ENCODE peak calls at places on chromosomes 13 and 19, in ten cellular contexts. One of them, this sample, is unnamed.

GRCh38 chr13:52760078-52760477 is 20.5 kb upstream of the CNMD start:
- DNase-seq in A549: no peak
- DNase-seq in upper lobe of left lung: no peak
- DNase-seq in stomach: no peak
- DNase-seq in suprapubic skin: no peak
- DNase-seq in SK-N-SH: no peak
- DNase-seq in ovary: no peak
- DNase-seq in esophagus muscularis mucosa: no peak
- DNase-seq in GM12878: no peak
- DNase-seq in K562: no peak
- DNase-seq in this sample: no peak

GRCh38 chr13:90896022-90896421 is 451.5 kb upstream of the MIR17HG start:
- DNase-seq in A549: no peak
- DNase-seq in upper lobe of left lung: no peak
- DNase-seq in stomach: no peak
- DNase-seq in suprapubic skin: no peak
- DNase-seq in SK-N-SH: no peak
- DNase-seq in ovary: no peak
- DNase-seq in esophagus muscularis mucosa: no peak
- DNase-seq in GM12878: no peak
- DNase-seq in K562: no peak
- DNase-seq in this sample: no peak

GRCh38 chr13:30159446-30159839 is 147.9 kb downstream of the KATNAL1 start:
- DNase-seq in A549: no peak
- DNase-seq in upper lobe of left lung: no peak
- DNase-seq in stomach: no peak
- DNase-seq in suprapubic skin: no peak
- DNase-seq in SK-N-SH: no peak
- DNase-seq in ovary: no peak
- DNase-seq in esophagus muscularis mucosa: no peak
- DNase-seq in GM12878: no peak
- DNase-seq in K562: no peak
- DNase-seq in this sample: no peak

GRCh38 chr19:55053735-55054134 is 9.2 kb downstream of the RDH13 start:
- DNase-seq in A549: no peak
- DNase-seq in upper lobe of left lung: no peak
- DNase-seq in stomach: no peak
- DNase-seq in suprapubic skin: no peak
- DNase-seq in SK-N-SH: no peak
- DNase-seq in ovary: no peak
- DNase-seq in esophagus muscularis mucosa: no peak
- DNase-seq in GM12878: no peak
- DNase-seq in K562: no peak
- DNase-seq in this sample: no peak

GRCh38 chr13:68304287-68304893 is 1074.3 kb upstream of the PCDH9 start:
- DNase-seq in A549: peak; percentile 44
- DNase-seq in upper lobe of left lung: no peak
- DNase-seq in stomach: no peak
- DNase-seq in suprapubic skin: no peak
- DNase-seq in SK-N-SH: peak; percentile 36
- DNase-seq in ovary: no peak
- DNase-seq in esophagus muscularis mucosa: no peak
- DNase-seq in GM12878: no peak
- DNase-seq in K562: peak; percentile 4
- DNase-seq in this sample: no peak

GRCh38 chr13:97797553-97797952 is 155.9 kb upstream of the IPO5 start:
- DNase-seq in A549: no peak
- DNase-seq in upper lobe of left lung: no peak
- DNase-seq in stomach: no peak
- DNase-seq in suprapubic skin: no peak
- DNase-seq in SK-N-SH: no peak
- DNase-seq in ovary: no peak
- DNase-seq in esophagus muscularis mucosa: no peak
- DNase-seq in GM12878: no peak
- DNase-seq in K562: no peak
- DNase-seq in this sample: no peak

GRCh38 chr19:43534811-43535761 is 2.1 kb downstream of the ZNF575 start:
- DNase-seq in A549: peak; percentile 59
- DNase-seq in upper lobe of left lung: peak; percentile 32
- DNase-seq in stomach: peak; percentile 68
- DNase-seq in suprapubic skin: no peak
- DNase-seq in SK-N-SH: peak; percentile 60
- DNase-seq in ovary: peak; percentile 79
- DNase-seq in esophagus muscularis mucosa: no peak
- DNase-seq in GM12878: no peak
- DNase-seq in K562: no peak
- DNase-seq in this sample: peak; percentile 60

GRCh38 chr19:13881692-13882418 is 4.9 kb downstream of the NANOS3 start:
- DNase-seq in A549: no peak
- DNase-seq in upper lobe of left lung: peak; percentile 42
- DNase-seq in stomach: no peak
- DNase-seq in suprapubic skin: no peak
- DNase-seq in SK-N-SH: no peak
- DNase-seq in ovary: no peak
- DNase-seq in esophagus muscularis mucosa: no peak
- DNase-seq in GM12878: no peak
- DNase-seq in K562: no peak
- DNase-seq in this sample: no peak

GRCh38 chr13:114017028-114017630 is 43.3 kb upstream of the C13orf46 start:
- DNase-seq in A549: no peak
- DNase-seq in upper lobe of left lung: no peak
- DNase-seq in stomach: no peak
- DNase-seq in suprapubic skin: no peak
- DNase-seq in SK-N-SH: peak; percentile 59
- DNase-seq in ovary: no peak
- DNase-seq in esophagus muscularis mucosa: no peak
- DNase-seq in GM12878: no peak
- DNase-seq in K562: no peak
- DNase-seq in this sample: no peak

GRCh38 chr13:102141625-102142472 is 260.0 kb downstream of the FGF14 start:
- DNase-seq in A549: peak; percentile 4
- DNase-seq in upper lobe of left lung: no peak
- DNase-seq in stomach: no peak
- DNase-seq in suprapubic skin: no peak
- DNase-seq in SK-N-SH: no peak
- DNase-seq in ovary: no peak
- DNase-seq in esophagus muscularis mucosa: no peak
- DNase-seq in GM12878: no peak
- DNase-seq in K562: peak; percentile 10
- DNase-seq in this sample: no peak

GRCh38 chr19:1122021-1122971 is 18.5 kb downstream of the GPX4 start:
- DNase-seq in A549: no peak
- DNase-seq in upper lobe of left lung: no peak
- DNase-seq in stomach: no peak
- DNase-seq in suprapubic skin: no peak
- DNase-seq in SK-N-SH: no peak
- DNase-seq in ovary: peak; percentile 23
- DNase-seq in esophagus muscularis mucosa: no peak
- DNase-seq in GM12878: no peak
- DNase-seq in K562: no peak
- DNase-seq in this sample: no peak

DNA sequence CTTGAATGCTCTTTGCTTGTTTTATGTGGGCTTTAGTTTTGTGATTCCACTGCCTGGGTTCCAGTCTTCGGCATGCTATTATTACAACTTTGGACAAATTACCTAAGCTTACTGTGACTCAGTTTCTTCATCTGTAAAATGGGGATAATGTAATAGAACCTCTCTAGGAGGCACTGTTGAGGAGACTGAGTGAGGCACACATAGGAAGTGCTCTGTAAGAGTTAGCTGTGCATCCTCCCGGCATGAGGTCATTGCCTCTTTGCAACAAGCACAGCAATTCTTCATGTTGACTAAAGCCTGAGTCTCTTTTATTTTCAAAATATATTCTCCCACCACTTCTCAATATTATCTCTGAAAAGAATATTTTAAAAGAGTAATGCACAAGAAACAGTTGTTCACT is 227.4 kb downstream of the DLEU7 start:
- DNase-seq in A549: no peak
- DNase-seq in upper lobe of left lung: no peak
- DNase-seq in stomach: no peak
- DNase-seq in suprapubic skin: no peak
- DNase-seq in SK-N-SH: no peak
- DNase-seq in ovary: no peak
- DNase-seq in esophagus muscularis mucosa: no peak
- DNase-seq in GM12878: no peak
- DNase-seq in K562: no peak
- DNase-seq in this sample: no peak
- TF ChIP-seq CTCF in A549: no peak
- TF ChIP-seq CTCF in upper lobe of left lung: no peak
- TF ChIP-seq CTCF in stomach: no peak
- TF ChIP-seq CTCF in suprapubic skin: no peak
- TF ChIP-seq CTCF in SK-N-SH: peak; percentile 25
- TF ChIP-seq CTCF in ovary: no peak
- TF ChIP-seq CTCF in esophagus muscularis mucosa: no peak
- TF ChIP-seq CTCF in GM12878: no peak
- TF ChIP-seq CTCF in K562: no peak
- TF ChIP-seq CTCF in this sample: no peak

GRCh38 chr13:46341112-46341711 is 45.8 kb downstream of the RUBCNL start:
- DNase-seq in A549: no peak
- DNase-seq in upper lobe of left lung: no peak
- DNase-seq in stomach: no peak
- DNase-seq in suprapubic skin: no peak
- DNase-seq in SK-N-SH: no peak
- DNase-seq in ovary: no peak
- DNase-seq in esophagus muscularis mucosa: no peak
- DNase-seq in GM12878: peak; percentile 51
- DNase-seq in K562: no peak
- DNase-seq in this sample: no peak

GRCh38 chr13:46340631-46341111 is 46.4 kb downstream of the RUBCNL start:
- DNase-seq in A549: no peak
- DNase-seq in upper lobe of left lung: no peak
- DNase-seq in stomach: no peak
- DNase-seq in suprapubic skin: no peak
- DNase-seq in SK-N-SH: no peak
- DNase-seq in ovary: no peak
- DNase-seq in esophagus muscularis mucosa: no peak
- DNase-seq in GM12878: no peak
- DNase-seq in K562: no peak
- DNase-seq in this sample: no peak

GRCh38 chr13:46343279-46343949 is 43.6 kb downstream of the RUBCNL start:
- DNase-seq in A549: no peak
- DNase-seq in upper lobe of left lung: no peak
- DNase-seq in stomach: no peak
- DNase-seq in suprapubic skin: no peak
- DNase-seq in SK-N-SH: no peak
- DNase-seq in ovary: no peak
- DNase-seq in esophagus muscularis mucosa: no peak
- DNase-seq in GM12878: no peak
- DNase-seq in K562: no peak
- DNase-seq in this sample: no peak

GRCh38 chr13:46342538-46342937 is 44.5 kb downstream of the RUBCNL start:
- DNase-seq in A549: no peak
- DNase-seq in upper lobe of left lung: no peak
- DNase-seq in stomach: no peak
- DNase-seq in suprapubic skin: no peak
- DNase-seq in SK-N-SH: no peak
- DNase-seq in ovary: no peak
- DNase-seq in esophagus muscularis mucosa: no peak
- DNase-seq in GM12878: no peak
- DNase-seq in K562: no peak
- DNase-seq in this sample: no peak

DNA sequence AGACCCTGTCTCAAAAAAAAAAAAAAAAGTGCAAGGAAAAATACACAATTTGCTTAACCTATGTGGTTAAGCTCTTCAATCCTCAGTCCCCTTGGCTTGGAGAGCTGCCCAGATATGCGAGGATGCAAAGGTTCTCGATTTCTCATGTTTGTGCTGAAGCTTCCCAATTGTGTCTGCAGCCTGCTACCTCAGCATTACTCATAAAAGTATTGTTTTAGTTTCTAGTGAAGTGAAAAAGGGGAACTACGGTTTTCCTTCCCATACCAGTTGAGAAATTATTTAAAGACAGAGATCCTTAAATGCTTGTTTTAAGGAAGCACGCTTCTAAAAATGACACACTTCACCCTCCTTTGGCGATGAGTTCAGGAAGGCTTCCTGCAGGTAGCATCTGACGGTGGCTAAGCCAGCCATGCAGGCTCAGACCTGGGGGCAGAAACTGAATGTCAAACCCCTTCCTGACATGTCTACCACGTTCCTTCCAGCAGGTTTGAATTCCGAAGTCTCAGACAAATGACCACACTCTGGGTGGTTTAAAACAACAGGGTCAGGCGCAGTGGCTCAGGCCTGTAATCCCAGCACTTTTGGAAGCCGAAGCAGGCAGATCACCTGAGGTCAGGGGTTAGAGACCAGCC is 47.9 kb downstream of the RUBCNL start:
- DNase-seq in A549: no peak
- DNase-seq in upper lobe of left lung: peak; percentile 55
- DNase-seq in stomach: no peak
- DNase-seq in suprapubic skin: no peak
- DNase-seq in SK-N-SH: no peak
- DNase-seq in ovary: no peak
- DNase-seq in esophagus muscularis mucosa: no peak
- DNase-seq in GM12878: peak; percentile 59
- DNase-seq in K562: no peak
- DNase-seq in this sample: peak; percentile 47
- TF ChIP-seq EP300 in A549: no peak
- TF ChIP-seq EP300 in upper lobe of left lung: no peak
- TF ChIP-seq EP300 in stomach: no peak
- TF ChIP-seq EP300 in suprapubic skin: no peak
- TF ChIP-seq EP300 in SK-N-SH: no peak
- TF ChIP-seq EP300 in ovary: no peak
- TF ChIP-seq EP300 in esophagus muscularis mucosa: no peak
- TF ChIP-seq EP300 in GM12878: no peak
- TF ChIP-seq EP300 in K562: no peak
- TF ChIP-seq EP300 in this sample: no peak

GRCh38 chr13:67100723-67101122 is 129.4 kb downstream of the PCDH9 start:
- DNase-seq in A549: peak; percentile 86
- DNase-seq in upper lobe of left lung: no peak
- DNase-seq in stomach: no peak
- DNase-seq in suprapubic skin: no peak
- DNase-seq in SK-N-SH: no peak
- DNase-seq in ovary: no peak
- DNase-seq in esophagus muscularis mucosa: no peak
- DNase-seq in GM12878: no peak
- DNase-seq in K562: no peak
- DNase-seq in this sample: no peak
- H3K4me3 ChIP-seq in A549: peak overlapping the region; percentile 50
- H3K4me3 ChIP-seq in upper lobe of left lung: no peak overlapping the region
- H3K4me3 ChIP-seq in stomach: no peak overlapping the region
- H3K4me3 ChIP-seq in suprapubic skin: no peak overlapping the region
- H3K4me3 ChIP-seq in SK-N-SH: no peak overlapping the region
- H3K4me3 ChIP-seq in ovary: no peak overlapping the region
- H3K4me3 ChIP-seq in esophagus muscularis mucosa: no peak overlapping the region
- H3K4me3 ChIP-seq in GM12878: no peak overlapping the region
- H3K4me3 ChIP-seq in K562: no peak overlapping the region
- H3K4me3 ChIP-seq in this sample: no peak overlapping the region

DNA sequence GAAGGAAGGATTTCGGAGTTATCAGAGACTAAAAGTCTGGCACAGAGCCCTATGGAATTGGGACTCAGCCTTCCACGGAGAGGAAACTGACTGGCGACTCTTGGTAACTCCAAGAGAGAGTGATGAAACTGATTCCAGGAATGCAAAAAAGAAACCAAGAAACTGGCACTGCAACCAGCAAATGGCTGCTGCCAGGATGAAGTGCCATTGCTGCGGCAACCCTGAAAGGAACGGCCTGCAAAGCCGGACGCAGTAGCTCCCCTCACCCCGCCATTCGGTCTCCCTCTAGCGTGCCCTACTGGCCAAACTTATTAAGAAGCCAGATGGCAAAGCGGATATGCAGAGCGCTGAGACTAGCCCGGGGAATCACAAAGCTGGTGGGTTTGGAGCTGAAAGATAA is 236.0 kb downstream of the PCDH9 start:
- DNase-seq in A549: peak; percentile 91
- DNase-seq in upper lobe of left lung: peak; percentile 72
- DNase-seq in stomach: peak; percentile 61
- DNase-seq in suprapubic skin: peak; percentile 75
- DNase-seq in SK-N-SH: peak; percentile 4
- DNase-seq in ovary: peak; percentile 16
- DNase-seq in esophagus muscularis mucosa: no peak
- DNase-seq in GM12878: no peak
- DNase-seq in K562: peak; percentile 24
- DNase-seq in this sample: peak; percentile 45
- TF ChIP-seq CTCF in A549: peak; percentile 66
- TF ChIP-seq CTCF in upper lobe of left lung: peak; percentile 30
- TF ChIP-seq CTCF in stomach: peak; percentile 27
- TF ChIP-seq CTCF in suprapubic skin: no peak
- TF ChIP-seq CTCF in SK-N-SH: peak; percentile 12
- TF ChIP-seq CTCF in ovary: no peak
- TF ChIP-seq CTCF in esophagus muscularis mucosa: peak; percentile 74
- TF ChIP-seq CTCF in GM12878: no peak
- TF ChIP-seq CTCF in K562: peak; percentile 76
- TF ChIP-seq CTCF in this sample: peak; percentile 60